ENCODE peak calls at places on chromosome 22, in six cellular contexts. D is epithelial cell of esophagus, H is AG09309, O is cardiac fibroblast, L is astrocyte of the spinal cord, N is dorsolateral prefrontal cortex. T is an unnamed sample.

GRCh38 chr22:43272869-43273318 is 70.3 kb downstream of the SCUBE1 start:
- DNase-seq in D (no peak), H (no peak), O (no peak), L (no peak), N (no peak), T (no peak)

GRCh38 chr22:40519284-40519947 is 117.1 kb downstream of the MRTFA start:
- DNase-seq in D (peak), H (no peak), O (no peak), L (no peak), N (no peak), T (no peak)

GRCh38 chr22:17930455-17931313 is 93.7 kb downstream of the MICAL3 start:
- DNase-seq in D (no peak), H (no peak), O (no peak), L (no peak), N (no peak), T (no peak)

GRCh38 chr22:26763633-26764295 is 106.4 kb downstream of the MIAT start:
- DNase-seq in D (peak), H (peak), O (peak), L (no peak), N (no peak), T (peak)

GRCh38 chr22:35629406-35630234 is 12.5 kb upstream of the MB start:
- DNase-seq in D (peak), H (peak), O (peak), L (peak), N (no peak), T (peak)

GRCh38 chr22:37563153-37564081 is 3.1 kb downstream of the CDC42EP1 start:
- DNase-seq in D (peak), H (peak), O (peak), L (peak), N (no peak), T (peak)

GRCh38 chr22:20174785-20175596 is 24.1 kb upstream of the CCDC188 start:
- DNase-seq in D (no peak), H (no peak), O (peak), L (no peak), N (no peak), T (no peak)

GRCh38 chr22:36350751-36351594 is 36.8 kb downstream of the MYH9 start:
- DNase-seq in D (peak), H (no peak), O (peak), L (peak), N (no peak), T (no peak)

GRCh38 chr22:35450824-35451541 is 51.0 kb downstream of the MCM5 start:
- DNase-seq in D (no peak), H (no peak), O (no peak), L (no peak), N (no peak), T (no peak)

GRCh38 chr22:19035474-19036228 is 86.6 kb downstream of the DGCR2 start:
- DNase-seq in D (no peak), H (no peak), O (peak), L (no peak), N (no peak), T (no peak)

GRCh38 chr22:17368144-17368726 is 1.0 kb upstream of the CECR2 start:
- DNase-seq in D (no peak), H (no peak), O (no peak), L (no peak), N (no peak), T (no peak)

GRCh38 chr22:41779889-41780505 is 20.5 kb upstream of the CCDC134 start:
- DNase-seq in D (no peak), H (no peak), O (no peak), L (no peak), N (no peak), T (no peak)

GRCh38 chr22:48739348-48740085 is 1088.2 kb downstream of the BRD1 start:
- DNase-seq in D (no peak), H (no peak), O (no peak), L (no peak), N (no peak), T (no peak)

GRCh38 chr22:25563757-25564319 is 637 bp upstream of the GRK3 start:
- DNase-seq in D (peak), H (no peak), O (no peak), L (no peak), N (peak), T (no peak)

GRCh38 chr22:46064236-46064965 is 85.9 kb upstream of the PPARA start:
- DNase-seq in D (no peak), H (no peak), O (peak), L (no peak), N (no peak), T (no peak)

GRCh38 chr22:41216984-41217383 is 11.9 kb downstream of the L3MBTL2 start:
- DNase-seq in D (peak), H (no peak), O (peak), L (no peak), N (no peak), T (no peak)

GRCh38 chr22:35638408-35638807 is 9.8 kb upstream of the APOL6 start:
- DNase-seq in D (no peak), H (peak), O (peak), L (peak), N (no peak), T (peak)

GRCh38 chr22:35434061-35434750 is 34.3 kb downstream of the MCM5 start:
- DNase-seq in D (no peak), H (no peak), O (peak), L (no peak), N (no peak), T (no peak)

GRCh38 chr22:36136475-36136874 is 24.1 kb downstream of the APOL3 start:
- DNase-seq in D (no peak), H (no peak), O (peak), L (peak), N (no peak), T (peak)

GRCh38 chr22:27212617-27213177 is 555.3 kb downstream of the MIAT start:
- DNase-seq in D (peak), H (peak), O (peak), L (peak), N (no peak), T (peak)

GRCh38 chr22:37419370-37419915 is 7.8 kb downstream of the ELFN2 start:
- DNase-seq in D (peak), H (no peak), O (no peak), L (no peak), N (no peak), T (no peak)

GRCh38 chr22:42376721-42377177 is 55.5 kb downstream of the NFAM1 start:
- DNase-seq in D (no peak), H (no peak), O (peak), L (no peak), N (peak), T (peak)

GRCh38 chr22:19843107-19843856 is 11.4 kb downstream of the GNB1L start:
- DNase-seq in D (no peak), H (no peak), O (no peak), L (no peak), N (no peak), T (no peak)

GRCh38 chr22:25437414-25438160 is 126.9 kb upstream of the GRK3 start:
- DNase-seq in D (no peak), H (no peak), O (no peak), L (no peak), N (no peak), T (no peak)

GRCh38 chr22:47512617-47513016 is 750.2 kb downstream of the TBC1D22A start:
- DNase-seq in D (no peak), H (no peak), O (no peak), L (no peak), N (no peak), T (no peak)
- TF ChIP-seq CTCF in D (no peak), H (no peak), O (no peak), L (no peak), N (no peak), T (no peak)

DNA sequence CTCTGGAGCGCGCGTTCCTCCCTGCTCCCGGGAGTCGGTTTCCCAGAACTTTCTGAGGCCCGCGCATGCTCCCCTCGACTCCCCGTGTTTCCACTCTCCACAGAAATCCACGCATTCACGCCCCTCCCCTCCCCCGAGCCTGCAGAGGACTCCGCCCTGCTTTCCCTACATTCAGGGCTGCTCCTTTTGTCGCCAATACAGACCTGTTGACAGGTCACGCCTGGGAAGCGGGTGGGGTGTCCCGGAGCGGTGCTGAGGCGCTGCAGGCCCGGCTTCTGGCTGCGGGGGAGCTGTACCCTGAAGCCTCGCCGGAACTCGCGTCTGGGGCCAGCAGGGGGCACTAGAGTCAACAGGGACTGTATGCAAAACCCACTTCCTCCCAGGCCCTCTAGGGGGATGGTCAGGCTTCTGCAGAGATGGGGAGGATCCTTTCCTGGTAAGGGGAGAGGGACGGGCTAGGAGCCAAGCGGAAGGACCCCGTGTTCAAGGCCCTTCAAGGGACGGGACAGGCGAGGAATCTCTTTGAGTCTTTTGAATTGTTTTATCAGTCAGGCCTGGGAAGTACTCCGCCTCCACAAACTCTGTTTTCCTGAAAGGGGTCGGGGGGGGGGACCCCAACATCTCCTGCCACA is at the start of gene PRAME:
- DNase-seq in D (no peak), H (no peak), O (peak), L (no peak), N (no peak), T (peak)
- TF ChIP-seq CTCF in D (no peak), H (no peak), O (peak), L (peak), N (peak), T (peak)

GRCh38 chr22:39133871-39134270 is 18.6 kb downstream of the CBX7 start:
- DNase-seq in D (no peak), H (no peak), O (no peak), L (no peak), N (no peak), T (no peak)

GRCh38 chr22:39138357-39138997 is 14.0 kb downstream of the CBX7 start:
- DNase-seq in D (no peak), H (no peak), O (no peak), L (no peak), N (no peak), T (no peak)

GRCh38 chr22:39134366-39135091 is 18.0 kb downstream of the CBX7 start:
- DNase-seq in D (no peak), H (no peak), O (no peak), L (no peak), N (no peak), T (no peak)

GRCh38 chr22:39135092-39135896 is 17.2 kb downstream of the CBX7 start:
- DNase-seq in D (peak), H (no peak), O (peak), L (peak), N (no peak), T (peak)

GRCh38 chr22:39136317-39136716 is 16.2 kb downstream of the CBX7 start:
- DNase-seq in D (no peak), H (no peak), O (no peak), L (no peak), N (no peak), T (no peak)
- TF ChIP-seq CTCF in D (no peak), H (no peak), O (no peak), L (no peak), N (no peak), T (no peak)

DNA sequence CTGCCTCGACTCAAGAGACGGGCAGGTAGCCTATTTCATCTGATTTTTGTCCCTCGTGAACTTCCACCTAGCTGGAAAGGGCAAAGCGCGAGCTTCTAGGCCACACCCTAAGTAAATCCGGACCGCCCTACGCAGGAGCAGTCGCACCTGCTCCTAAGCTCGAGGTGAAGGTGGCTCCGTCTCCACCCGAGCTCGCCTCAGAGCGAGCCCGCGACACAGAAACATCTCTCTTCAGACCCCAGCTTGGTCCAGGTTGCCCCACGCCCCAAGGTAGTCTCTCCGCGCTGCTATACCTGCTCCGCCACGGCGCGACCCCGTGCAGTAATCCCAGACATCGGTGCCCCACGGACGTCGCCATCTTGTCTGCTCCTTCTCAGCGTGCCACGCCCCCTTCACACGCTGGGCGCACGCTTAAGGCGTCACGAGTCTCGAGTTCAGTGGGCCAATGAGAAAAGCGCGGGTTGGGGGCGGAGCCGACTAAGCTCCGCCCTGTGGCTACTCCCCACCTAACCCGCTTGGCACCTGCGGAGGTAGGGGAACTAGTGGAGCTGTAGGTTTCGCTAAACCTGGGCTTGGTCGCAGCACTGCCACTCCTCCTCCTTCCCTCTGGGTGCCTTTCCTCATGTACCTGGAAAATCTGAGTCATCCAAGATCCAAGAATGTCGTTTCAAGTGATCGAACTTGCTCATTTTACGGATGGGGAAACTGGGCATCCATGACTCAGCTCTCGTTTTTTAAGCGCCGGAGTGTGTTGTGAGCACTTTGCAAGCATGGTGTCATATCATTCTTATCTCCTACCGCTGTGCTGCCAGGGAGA is at the start of gene PISD:
- DNase-seq in D (peak), H (peak), O (peak), L (peak), N (peak), T (peak)
- TF ChIP-seq CTCF in D (no peak), H (no peak), O (no peak), L (no peak), N (no peak), T (no peak)

GRCh38 chr22:24419480-24419860 is 7.9 kb upstream of the ADORA2A start:
- DNase-seq in D (no peak), H (no peak), O (no peak), L (no peak), N (no peak), T (no peak)

GRCh38 chr22:24422078-24422665 is 5.2 kb upstream of the ADORA2A start:
- DNase-seq in D (no peak), H (no peak), O (no peak), L (no peak), N (no peak), T (no peak)

GRCh38 chr22:24420072-24420976 is 7.1 kb upstream of the ADORA2A start:
- DNase-seq in D (no peak), H (no peak), O (peak), L (no peak), N (no peak), T (no peak)

GRCh38 chr22:24420977-24421343 is 6.4 kb upstream of the ADORA2A start:
- DNase-seq in D (no peak), H (no peak), O (no peak), L (no peak), N (no peak), T (no peak)

GRCh38 chr22:24421428-24421931 is 5.9 kb upstream of the ADORA2A start:
- DNase-seq in D (no peak), H (no peak), O (no peak), L (no peak), N (no peak), T (no peak)
- TF ChIP-seq CTCF in D (peak), H (peak), O (no peak), L (peak), N (no peak), T (no peak)

GRCh38 chr22:22933807-22934542 is 46.4 kb downstream of the IGLL5 start:
- DNase-seq in D (no peak), H (no peak), O (no peak), L (no peak), N (no peak), T (no peak)

GRCh38 chr22:22931557-22932270 is 44.1 kb downstream of the IGLL5 start:
- DNase-seq in D (no peak), H (no peak), O (no peak), L (no peak), N (no peak), T (no peak)

GRCh38 chr22:22933100-22933806 is 45.6 kb downstream of the IGLL5 start:
- DNase-seq in D (no peak), H (no peak), O (no peak), L (no peak), N (no peak), T (no peak)

GRCh38 chr22:22930571-22931556 is 43.2 kb downstream of the IGLL5 start:
- DNase-seq in D (no peak), H (no peak), O (no peak), L (no peak), N (no peak), T (no peak)

DNA sequence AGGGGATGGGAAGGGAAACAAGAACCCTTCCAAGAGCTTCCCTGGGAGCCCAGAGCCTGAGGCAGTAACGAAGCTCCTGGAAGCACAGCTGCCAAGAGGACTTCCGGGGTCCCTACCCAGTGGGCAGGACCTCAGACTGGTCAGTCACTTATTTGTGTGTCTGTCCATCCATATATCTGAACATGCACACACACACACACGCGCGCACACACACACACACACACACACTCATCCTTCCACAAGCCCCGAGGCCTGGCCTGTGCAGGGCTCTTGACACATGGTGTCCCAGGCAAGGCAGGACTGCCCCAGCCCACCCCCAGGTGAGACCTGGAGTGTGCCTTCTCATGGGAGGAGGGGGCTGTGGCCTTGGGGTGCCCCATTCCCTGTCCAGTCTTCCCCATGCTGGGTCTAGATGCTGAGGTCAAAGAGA is 44.9 kb downstream of the IGLL5 start:
- DNase-seq in D (no peak), H (no peak), O (no peak), L (no peak), N (no peak), T (no peak)
- TF ChIP-seq CTCF in D (no peak), H (no peak), O (no peak), L (no peak), N (no peak), T (no peak)

GRCh38 chr22:49772692-49773091 is 55.0 kb downstream of the BRD1 start:
- DNase-seq in D (no peak), H (no peak), O (no peak), L (no peak), N (no peak), T (no peak)

GRCh38 chr22:49775191-49776052 is 52.3 kb downstream of the BRD1 start:
- DNase-seq in D (no peak), H (no peak), O (no peak), L (no peak), N (no peak), T (no peak)

GRCh38 chr22:49774499-49775151 is 53.0 kb downstream of the BRD1 start:
- DNase-seq in D (no peak), H (no peak), O (no peak), L (no peak), N (peak), T (no peak)

GRCh38 chr22:49774046-49774445 is 53.6 kb downstream of the BRD1 start:
- DNase-seq in D (no peak), H (no peak), O (no peak), L (no peak), N (no peak), T (no peak)

GRCh38 chr22:49773531-49773930 is 54.1 kb downstream of the BRD1 start:
- DNase-seq in D (no peak), H (no peak), O (no peak), L (no peak), N (no peak), T (no peak)
- TF ChIP-seq CTCF in D (no peak), H (no peak), O (no peak), L (no peak), N (no peak), T (no peak)

GRCh38 chr22:28585324-28585723 is 94.3 kb downstream of the TTC28 start:
- DNase-seq in D (no peak), H (no peak), O (no peak), L (no peak), N (no peak), T (no peak)
- TF ChIP-seq CTCF in D (no peak), H (no peak), O (no peak), L (no peak), N (no peak), T (no peak)

GRCh38 chr22:44890416-44891292 is 119.2 kb downstream of the PHF21B start:
- DNase-seq in D (no peak), H (no peak), O (no peak), L (no peak), N (no peak), T (no peak)

GRCh38 chr22:44891293-44891747 is 118.5 kb downstream of the PHF21B start:
- DNase-seq in D (no peak), H (no peak), O (no peak), L (no peak), N (no peak), T (no peak)

GRCh38 chr22:44892243-44892642 is 117.6 kb downstream of the PHF21B start:
- DNase-seq in D (no peak), H (no peak), O (no peak), L (no peak), N (no peak), T (no peak)

GRCh38 chr22:44892803-44893730 is 116.7 kb downstream of the PHF21B start:
- DNase-seq in D (no peak), H (no peak), O (no peak), L (no peak), N (no peak), T (no peak)

DNA sequence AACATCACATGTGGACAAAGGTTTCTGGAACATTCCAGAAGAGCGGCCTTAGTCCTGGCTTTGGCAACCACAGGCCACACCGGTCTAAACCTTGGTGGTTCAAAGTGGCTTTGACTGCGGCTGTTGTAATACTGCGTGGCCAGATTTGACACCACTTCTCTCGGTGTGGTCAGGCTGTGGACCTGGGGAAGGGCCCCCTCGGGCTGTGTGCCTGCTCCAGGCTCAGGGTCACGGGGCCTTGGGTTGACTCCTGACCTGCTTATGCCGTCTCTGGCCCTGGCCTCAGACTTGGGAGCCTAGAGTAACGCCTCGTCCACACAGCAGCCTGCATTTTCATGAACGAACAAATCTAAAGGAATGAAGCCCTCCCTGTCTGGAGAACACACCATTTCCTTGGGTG is 118.0 kb downstream of the PHF21B start:
- DNase-seq in D (no peak), H (no peak), O (no peak), L (no peak), N (no peak), T (no peak)
- TF ChIP-seq CTCF in D (no peak), H (no peak), O (no peak), L (no peak), N (no peak), T (no peak)